ENCODE peak calls at places on chromosomes 11 and 22, in four cellular contexts. R is HL-60, F is HCT116, D is K562. I is an unnamed sample.

GRCh38 chr22:50011447-50012200 is 941 bp downstream of the IL17REL start:
- DNase-seq in R (no peak), F (no peak), D (no peak), I (no peak)

GRCh38 chr22:47125603-47126002 is 363.2 kb downstream of the TBC1D22A start:
- DNase-seq in R (no peak), F (peak), D (peak), I (no peak)

GRCh38 chr11:114273890-114274635 is 22.1 kb upstream of the NNMT start:
- DNase-seq in R (no peak), F (no peak), D (peak), I (no peak)

GRCh38 chr22:19043111-19044085 is 78.8 kb downstream of the DGCR2 start:
- DNase-seq in R (no peak), F (no peak), D (peak), I (no peak)

GRCh38 chr11:83272627-83273026 is 13.5 kb downstream of the CCDC90B start:
- DNase-seq in R (no peak), F (no peak), D (no peak), I (no peak)

GRCh38 chr11:86620796-86621575 is 51.4 kb downstream of the ME3 start:
- DNase-seq in R (no peak), F (no peak), D (no peak), I (no peak)

GRCh38 chr22:35065796-35066218 is at the start of gene ISX:
- DNase-seq in R (no peak), F (no peak), D (peak), I (no peak)

GRCh38 chr11:67306769-67307544 is 3.6 kb downstream of the SSH3 start:
- DNase-seq in R (no peak), F (no peak), D (no peak), I (no peak)

GRCh38 chr11:106249857-106250256 is 172.4 kb downstream of the AASDHPPT start:
- DNase-seq in R (no peak), F (no peak), D (no peak), I (no peak)

GRCh38 chr11:127058524-127058923 is 58.0 kb upstream of the KIRREL3 start:
- DNase-seq in R (no peak), F (no peak), D (no peak), I (no peak)

GRCh38 chr11:13767461-13767860 is 99.0 kb downstream of the FAR1 start:
- DNase-seq in R (no peak), F (no peak), D (peak), I (no peak)

GRCh38 chr11:47179655-47179991 is 2.9 kb upstream of the ARFGAP2 start:
- DNase-seq in R (no peak), F (no peak), D (peak), I (no peak)

GRCh38 chr11:16178273-16178672 is 178.1 kb downstream of the SOX6 start:
- DNase-seq in R (no peak), F (no peak), D (no peak), I (no peak)

GRCh38 chr22:27097933-27098332 is 440.5 kb downstream of the MIAT start:
- DNase-seq in R (no peak), F (no peak), D (no peak), I (no peak)

GRCh38 chr11:75577198-75577597 is 15.1 kb downstream of the SERPINH1 start:
- DNase-seq in R (no peak), F (no peak), D (peak), I (no peak)

GRCh38 chr22:35308480-35308945 is 8.8 kb downstream of the TOM1 start:
- DNase-seq in R (peak), F (no peak), D (no peak), I (no peak)

GRCh38 chr11:57567512-57568329 is at the start of gene UBE2L6:
- DNase-seq in R (peak), F (no peak), D (peak), I (no peak)

GRCh38 chr11:108618529-108618928 is 25.0 kb upstream of the EXPH5 start:
- DNase-seq in R (no peak), F (no peak), D (no peak), I (no peak)

GRCh38 chr11:113014262-113014661 is 53.0 kb downstream of the NCAM1 start:
- DNase-seq in R (no peak), F (no peak), D (no peak), I (no peak)

GRCh38 chr11:12122083-12122482 is 11.7 kb downstream of the MICAL2 start:
- DNase-seq in R (no peak), F (peak), D (no peak), I (no peak)

GRCh38 chr22:37525746-37526350 is 6.6 kb upstream of the CARD10 start:
- DNase-seq in R (no peak), F (no peak), D (no peak), I (no peak)

GRCh38 chr11:131109256-131109655 is 193.0 kb upstream of the SNX19 start:
- DNase-seq in R (no peak), F (no peak), D (no peak), I (no peak)

GRCh38 chr11:58734681-58735490 is 3.1 kb upstream of the GLYAT start:
- DNase-seq in R (no peak), F (no peak), D (no peak), I (no peak)

GRCh38 chr11:58727415-58727797 is 4.3 kb downstream of the GLYAT start:
- DNase-seq in R (no peak), F (no peak), D (no peak), I (no peak)

GRCh38 chr11:58726594-58727414 is 4.9 kb downstream of the GLYAT start:
- DNase-seq in R (peak), F (no peak), D (peak), I (no peak)

GRCh38 chr11:58731819-58732218 is at the start of gene GLYAT:
- DNase-seq in R (no peak), F (no peak), D (no peak), I (no peak)

GRCh38 chr11:58730507-58731089 is 1.1 kb downstream of the GLYAT start:
- DNase-seq in R (no peak), F (no peak), D (no peak), I (no peak)
- TF ChIP-seq POLR2AphosphoS5 in R (no peak), F (no peak), D (no peak), I (no peak)

DNA sequence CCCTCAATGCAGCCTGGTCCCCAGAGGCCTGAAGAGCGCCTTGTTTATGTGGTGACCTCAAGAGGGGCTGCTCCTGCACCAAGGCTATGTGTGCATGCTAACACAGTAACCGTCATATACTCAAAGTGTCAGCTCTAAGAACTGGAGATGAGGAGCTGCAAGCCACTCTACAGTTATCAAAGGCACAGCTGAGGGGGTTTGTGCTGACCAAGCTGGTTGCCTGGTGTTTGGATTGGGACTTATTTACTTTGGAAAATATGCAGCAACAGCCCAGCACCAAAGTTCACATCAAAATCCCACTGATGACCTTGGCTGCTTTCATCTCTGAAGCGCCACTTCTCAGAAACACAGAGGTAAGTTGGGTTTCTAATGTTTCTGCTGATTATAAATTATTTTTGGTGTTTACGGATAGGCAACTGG is at the start of gene SERPIND1:
- DNase-seq in R (no peak), F (no peak), D (no peak), I (no peak)
- TF ChIP-seq REST in R (no peak), F (no peak), D (no peak), I (no peak)

DNA sequence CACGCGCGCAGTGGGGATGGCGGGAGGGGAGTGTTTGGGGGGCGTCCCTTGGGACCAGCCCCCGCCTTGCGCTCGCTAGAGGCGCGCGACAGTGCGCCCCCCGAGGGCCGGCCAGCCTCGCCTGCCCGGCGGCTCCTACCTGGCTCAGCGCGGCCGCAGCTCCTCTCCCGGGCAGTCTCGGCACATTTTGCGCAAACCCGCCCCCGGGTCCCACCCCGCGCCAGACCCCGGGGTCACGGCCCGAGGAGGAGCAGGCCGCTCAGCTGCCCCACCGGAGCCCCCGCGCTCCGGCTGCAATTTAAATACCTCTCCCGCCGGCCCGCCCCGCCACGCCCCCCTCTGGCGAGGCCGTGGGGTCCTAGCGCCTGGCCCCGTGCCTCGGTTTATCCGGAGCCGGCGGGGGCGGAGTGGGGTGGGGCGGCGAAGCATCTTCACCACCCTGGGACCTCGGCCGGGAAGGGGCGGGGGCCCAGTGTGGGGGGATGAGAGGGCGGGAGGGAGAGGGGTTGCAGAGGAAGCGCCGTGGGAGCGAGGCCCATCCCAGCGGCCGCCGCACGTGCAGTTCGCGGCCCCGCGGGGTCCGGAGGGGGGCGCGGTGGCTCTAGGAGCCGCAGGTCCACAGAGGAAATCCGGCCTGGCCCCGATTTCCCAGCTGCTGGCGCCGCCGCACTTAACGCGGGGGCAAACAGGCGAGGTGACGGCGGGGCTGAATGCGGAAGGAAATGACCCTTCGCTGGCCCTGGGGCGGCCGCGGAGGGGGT is at the start of gene LRRC32:
- DNase-seq in R (no peak), F (no peak), D (peak), I (no peak)
- TF ChIP-seq CTCF in R (no peak), F (no peak), D (no peak), I (no peak)

GRCh38 chr11:117690484-117691205 is 106.4 kb downstream of the DSCAML1 start:
- DNase-seq in R (no peak), F (no peak), D (no peak), I (no peak)

GRCh38 chr11:117691206-117691490 is 105.9 kb downstream of the DSCAML1 start:
- DNase-seq in R (no peak), F (no peak), D (no peak), I (no peak)

GRCh38 chr11:117691501-117691900 is 105.5 kb downstream of the DSCAML1 start:
- DNase-seq in R (no peak), F (no peak), D (no peak), I (no peak)

GRCh38 chr11:117696489-117696888 is 100.5 kb downstream of the DSCAML1 start:
- DNase-seq in R (no peak), F (no peak), D (no peak), I (no peak)

GRCh38 chr11:117693344-117693743 is 103.7 kb downstream of the DSCAML1 start:
- DNase-seq in R (no peak), F (no peak), D (no peak), I (no peak)
- TF ChIP-seq POLR2AphosphoS5 in R (no peak), F (no peak), D (no peak), I (no peak)

GRCh38 chr11:71933141-71933933 is 4.5 kb downstream of the RNF121 start:
- DNase-seq in R (no peak), F (no peak), D (no peak), I (no peak)

GRCh38 chr11:71930556-71931244 is 1.9 kb downstream of the RNF121 start:
- DNase-seq in R (no peak), F (no peak), D (no peak), I (no peak)

GRCh38 chr11:71929491-71929890 is 645 bp downstream of the RNF121 start:
- DNase-seq in R (no peak), F (no peak), D (no peak), I (no peak)

GRCh38 chr11:71928739-71929443 is at the start of gene RNF121:
- DNase-seq in R (peak), F (peak), D (peak), I (peak)

DNA sequence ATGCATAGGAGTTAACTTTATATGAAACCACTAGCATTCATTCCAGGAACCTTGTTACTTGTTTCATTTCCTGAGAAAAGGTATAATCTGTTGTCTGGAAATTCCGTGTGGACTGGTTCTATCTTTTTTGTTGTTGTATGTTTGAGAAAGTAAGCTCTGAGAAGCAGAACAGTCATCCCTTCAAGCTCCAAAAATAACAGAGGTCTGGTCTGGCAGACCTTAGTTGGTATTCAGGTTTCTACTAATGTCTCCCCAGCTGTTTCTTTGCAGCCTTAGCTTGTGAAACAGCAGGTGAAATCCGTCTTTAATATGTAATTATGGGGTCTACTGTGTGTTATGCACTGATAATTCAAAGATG is 2.4 kb downstream of the RNF121 start:
- DNase-seq in R (no peak), F (no peak), D (no peak), I (no peak)
- TF ChIP-seq REST in R (no peak), F (no peak), D (no peak), I (no peak)

DNA sequence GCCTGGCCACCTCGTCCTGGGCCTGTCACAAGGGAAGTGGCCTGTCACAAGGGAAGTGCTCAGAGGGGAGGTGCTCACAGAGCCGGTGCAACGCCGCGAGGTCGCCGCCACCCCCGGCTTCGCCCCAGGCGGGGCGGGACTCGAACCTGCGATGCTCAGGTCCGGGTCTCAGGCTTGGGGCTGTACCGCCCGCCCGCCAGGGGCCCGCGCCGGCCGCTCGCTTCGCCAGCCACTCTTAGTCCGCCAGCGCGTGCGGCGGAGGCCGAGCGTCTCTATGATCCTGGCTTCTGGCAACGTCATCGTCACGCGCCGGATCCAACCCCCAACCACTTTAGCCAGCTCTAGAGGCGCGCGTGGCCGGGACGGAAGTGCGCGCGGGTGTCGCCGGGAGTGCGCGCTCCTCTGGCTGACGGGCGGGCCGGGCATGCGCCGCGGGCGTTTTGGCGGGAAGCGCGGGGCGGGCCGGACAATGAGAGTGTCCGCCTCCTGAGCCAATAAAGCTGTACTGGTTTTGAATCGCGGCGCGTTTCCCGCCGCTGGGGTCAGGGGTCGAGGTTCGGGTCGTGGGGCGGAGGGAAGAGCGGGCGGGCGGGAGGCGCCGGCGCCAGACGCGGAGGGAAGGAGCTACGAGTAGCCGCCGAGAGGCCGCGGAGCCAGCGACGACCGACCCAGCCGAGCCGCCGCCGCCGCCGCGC is at the start of gene TRMT2A:
- DNase-seq in R (peak), F (peak), D (peak), I (peak)
- TF ChIP-seq CTCF in R (no peak), F (no peak), D (peak), I (no peak)

GRCh38 chr22:24550902-24551229 is 4.1 kb downstream of the GUCD1 start:
- DNase-seq in R (no peak), F (no peak), D (no peak), I (no peak)

GRCh38 chr22:24554316-24555159 is at the start of gene GUCD1:
- DNase-seq in R (peak), F (no peak), D (no peak), I (no peak)

GRCh38 chr22:24555496-24556253 is at the start of gene SNRPD3:
- DNase-seq in R (peak), F (peak), D (peak), I (peak)

GRCh38 chr22:24555160-24555495 is 190 bp upstream of the GUCD1 start:
- DNase-seq in R (peak), F (peak), D (peak), I (peak)

GRCh38 chr22:24553597-24554315 is 1.2 kb downstream of the GUCD1 start:
- DNase-seq in R (no peak), F (no peak), D (no peak), I (no peak)
- TF ChIP-seq POLR2AphosphoS5 in R (no peak), F (no peak), D (no peak), I (no peak)

GRCh38 chr11:35166369-35167360 is 27.7 kb downstream of the CD44 start:
- DNase-seq in R (no peak), F (peak), D (no peak), I (no peak)
- TF ChIP-seq REST in R (no peak), F (no peak), D (no peak), I (no peak)